ENCODE peak calls at places on chromosome 7, in ten cellular contexts. One of them, this sample, is unnamed.

GRCh38 chr7:127844707-127845331 is 186.4 kb downstream of the LRRC4 start:
- DNase-seq in breast epithelium: peak
- DNase-seq in prostate gland: peak
- DNase-seq in body of pancreas: peak
- DNase-seq in H1: no peak
- DNase-seq in uterus: peak
- DNase-seq in endothelial cell of umbilical vein: peak
- DNase-seq in IMR-90: peak
- DNase-seq in right lobe of liver: peak
- DNase-seq in spleen: no peak
- DNase-seq in this sample: no peak

GRCh38 chr7:133961724-133962123 is 165.4 kb upstream of the LRGUK start:
- DNase-seq in uterus: no peak
- DNase-seq in right lobe of liver: no peak
- DNase-seq in body of pancreas: no peak
- DNase-seq in breast epithelium: no peak
- DNase-seq in endothelial cell of umbilical vein: no peak
- DNase-seq in prostate gland: no peak
- DNase-seq in spleen: no peak
- DNase-seq in IMR-90: no peak
- DNase-seq in H1: no peak
- DNase-seq in this sample: no peak

GRCh38 chr7:143900230-143900766 is 1.7 kb downstream of the TCAF1 start:
- DNase-seq in body of pancreas: no peak
- DNase-seq in prostate gland: no peak
- DNase-seq in endothelial cell of umbilical vein: peak
- DNase-seq in spleen: no peak
- DNase-seq in IMR-90: peak
- DNase-seq in right lobe of liver: peak
- DNase-seq in breast epithelium: no peak
- DNase-seq in uterus: no peak
- DNase-seq in H1: no peak
- DNase-seq in this sample: no peak

GRCh38 chr7:84025332-84025927 is 169.2 kb downstream of the SEMA3A start:
- DNase-seq in breast epithelium: peak
- DNase-seq in prostate gland: no peak
- DNase-seq in IMR-90: peak
- DNase-seq in uterus: no peak
- DNase-seq in right lobe of liver: no peak
- DNase-seq in spleen: no peak
- DNase-seq in body of pancreas: no peak
- DNase-seq in endothelial cell of umbilical vein: peak
- DNase-seq in H1: no peak
- DNase-seq in this sample: no peak

GRCh38 chr7:108001759-108002725 is 919 bp downstream of the LAMB1 start:
- DNase-seq in IMR-90: peak
- DNase-seq in right lobe of liver: peak
- DNase-seq in spleen: no peak
- DNase-seq in breast epithelium: no peak
- DNase-seq in uterus: peak
- DNase-seq in prostate gland: no peak
- DNase-seq in H1: peak
- DNase-seq in body of pancreas: no peak
- DNase-seq in endothelial cell of umbilical vein: no peak
- DNase-seq in this sample: no peak

GRCh38 chr7:26083113-26083512 is 68.9 kb upstream of the NFE2L3 start:
- DNase-seq in breast epithelium: no peak
- DNase-seq in uterus: no peak
- DNase-seq in endothelial cell of umbilical vein: no peak
- DNase-seq in prostate gland: no peak
- DNase-seq in spleen: no peak
- DNase-seq in IMR-90: no peak
- DNase-seq in right lobe of liver: no peak
- DNase-seq in H1: no peak
- DNase-seq in body of pancreas: no peak
- DNase-seq in this sample: no peak

GRCh38 chr7:107327986-107328569 is 141.8 kb upstream of the GPR22 start:
- DNase-seq in body of pancreas: no peak
- DNase-seq in H1: no peak
- DNase-seq in endothelial cell of umbilical vein: no peak
- DNase-seq in uterus: no peak
- DNase-seq in spleen: no peak
- DNase-seq in right lobe of liver: no peak
- DNase-seq in prostate gland: no peak
- DNase-seq in IMR-90: peak
- DNase-seq in breast epithelium: no peak
- DNase-seq in this sample: no peak

GRCh38 chr7:18624436-18624835 is 128.9 kb downstream of the HDAC9 start:
- DNase-seq in endothelial cell of umbilical vein: no peak
- DNase-seq in prostate gland: no peak
- DNase-seq in H1: no peak
- DNase-seq in IMR-90: no peak
- DNase-seq in right lobe of liver: no peak
- DNase-seq in spleen: no peak
- DNase-seq in breast epithelium: no peak
- DNase-seq in body of pancreas: no peak
- DNase-seq in uterus: no peak
- DNase-seq in this sample: no peak

GRCh38 chr7:75595766-75596165 is 103.6 kb downstream of the SPDYE5 start:
- DNase-seq in H1: no peak
- DNase-seq in breast epithelium: no peak
- DNase-seq in prostate gland: no peak
- DNase-seq in endothelial cell of umbilical vein: no peak
- DNase-seq in IMR-90: no peak
- DNase-seq in body of pancreas: no peak
- DNase-seq in right lobe of liver: no peak
- DNase-seq in spleen: no peak
- DNase-seq in uterus: no peak
- DNase-seq in this sample: no peak

GRCh38 chr7:68078311-68078710 is 1081.7 kb downstream of the TYW1 start:
- DNase-seq in spleen: no peak
- DNase-seq in breast epithelium: no peak
- DNase-seq in prostate gland: no peak
- DNase-seq in IMR-90: no peak
- DNase-seq in right lobe of liver: no peak
- DNase-seq in body of pancreas: no peak
- DNase-seq in uterus: no peak
- DNase-seq in endothelial cell of umbilical vein: no peak
- DNase-seq in H1: no peak
- DNase-seq in this sample: no peak

GRCh38 chr7:30238721-30239441 is 45.5 kb upstream of the ZNRF2 start:
- DNase-seq in uterus: no peak
- DNase-seq in prostate gland: peak
- DNase-seq in breast epithelium: peak
- DNase-seq in endothelial cell of umbilical vein: peak
- DNase-seq in IMR-90: no peak
- DNase-seq in right lobe of liver: peak
- DNase-seq in body of pancreas: peak
- DNase-seq in spleen: no peak
- DNase-seq in H1: no peak
- DNase-seq in this sample: no peak

GRCh38 chr7:28536259-28536658 is 123.9 kb downstream of the CREB5 start:
- DNase-seq in uterus: peak
- DNase-seq in prostate gland: no peak
- DNase-seq in body of pancreas: no peak
- DNase-seq in breast epithelium: peak
- DNase-seq in H1: peak
- DNase-seq in spleen: no peak
- DNase-seq in endothelial cell of umbilical vein: no peak
- DNase-seq in right lobe of liver: no peak
- DNase-seq in IMR-90: peak
- DNase-seq in this sample: no peak

DNA sequence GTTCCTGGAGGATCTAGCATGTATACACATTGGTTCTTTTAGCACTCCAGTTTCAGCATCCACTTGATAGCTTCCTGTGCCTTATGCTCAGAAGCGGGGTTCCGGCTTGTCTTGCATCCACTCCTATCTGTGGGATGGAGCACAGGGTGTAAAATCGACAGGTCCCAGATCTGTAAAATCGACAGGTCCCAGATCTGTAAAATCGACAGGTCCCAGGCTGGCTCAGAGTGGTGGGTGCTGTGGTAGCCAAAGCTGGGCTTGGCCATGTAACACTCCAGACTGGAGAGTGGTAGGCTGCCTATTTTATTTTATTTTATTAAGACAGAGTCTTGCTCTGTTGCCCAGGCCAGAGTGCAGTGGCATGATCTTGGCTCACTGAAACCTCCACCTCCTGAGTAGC is 30.3 kb downstream of the HECW1 start:
- DNase-seq in uterus: no peak
- DNase-seq in spleen: no peak
- DNase-seq in breast epithelium: no peak
- DNase-seq in IMR-90: no peak
- DNase-seq in H1: no peak
- DNase-seq in body of pancreas: no peak
- DNase-seq in right lobe of liver: no peak
- DNase-seq in prostate gland: no peak
- DNase-seq in endothelial cell of umbilical vein: no peak
- DNase-seq in this sample: no peak
- TF ChIP-seq POLR2A in uterus: no peak
- TF ChIP-seq POLR2A in spleen: no peak
- TF ChIP-seq POLR2A in breast epithelium: no peak
- TF ChIP-seq POLR2A in IMR-90: no peak
- TF ChIP-seq POLR2A in H1: no peak
- TF ChIP-seq POLR2A in body of pancreas: no peak
- TF ChIP-seq POLR2A in right lobe of liver: no peak
- TF ChIP-seq POLR2A in prostate gland: no peak
- TF ChIP-seq POLR2A in endothelial cell of umbilical vein: no peak
- TF ChIP-seq POLR2A in this sample: no peak

GRCh38 chr7:9488555-9488954 is 1055.1 kb downstream of the NXPH1 start:
- DNase-seq in breast epithelium: no peak
- DNase-seq in body of pancreas: no peak
- DNase-seq in spleen: no peak
- DNase-seq in prostate gland: no peak
- DNase-seq in IMR-90: peak
- DNase-seq in H1: no peak
- DNase-seq in right lobe of liver: no peak
- DNase-seq in endothelial cell of umbilical vein: peak
- DNase-seq in uterus: no peak
- DNase-seq in this sample: no peak
- TF ChIP-seq POLR2A in breast epithelium: no peak
- TF ChIP-seq POLR2A in body of pancreas: no peak
- TF ChIP-seq POLR2A in spleen: no peak
- TF ChIP-seq POLR2A in prostate gland: no peak
- TF ChIP-seq POLR2A in IMR-90: no peak
- TF ChIP-seq POLR2A in H1: no peak
- TF ChIP-seq POLR2A in right lobe of liver: no peak
- TF ChIP-seq POLR2A in endothelial cell of umbilical vein: no peak
- TF ChIP-seq POLR2A in uterus: no peak
- TF ChIP-seq POLR2A in this sample: no peak

GRCh38 chr7:150811-151221 is 41.6 kb upstream of the FAM20C start:
- DNase-seq in body of pancreas: no peak
- DNase-seq in right lobe of liver: no peak
- DNase-seq in IMR-90: no peak
- DNase-seq in breast epithelium: no peak
- DNase-seq in prostate gland: no peak
- DNase-seq in uterus: peak
- DNase-seq in H1: no peak
- DNase-seq in endothelial cell of umbilical vein: no peak
- DNase-seq in spleen: peak
- DNase-seq in this sample: no peak

GRCh38 chr7:152647-153046 is 39.7 kb upstream of the FAM20C start:
- DNase-seq in breast epithelium: no peak
- DNase-seq in spleen: peak
- DNase-seq in right lobe of liver: no peak
- DNase-seq in prostate gland: no peak
- DNase-seq in H1: no peak
- DNase-seq in body of pancreas: no peak
- DNase-seq in IMR-90: no peak
- DNase-seq in endothelial cell of umbilical vein: no peak
- DNase-seq in uterus: no peak
- DNase-seq in this sample: no peak

GRCh38 chr7:148543-148931 is 43.8 kb upstream of the FAM20C start:
- DNase-seq in right lobe of liver: no peak
- DNase-seq in IMR-90: no peak
- DNase-seq in body of pancreas: no peak
- DNase-seq in prostate gland: no peak
- DNase-seq in H1: no peak
- DNase-seq in breast epithelium: no peak
- DNase-seq in uterus: no peak
- DNase-seq in endothelial cell of umbilical vein: no peak
- DNase-seq in spleen: no peak
- DNase-seq in this sample: no peak

GRCh38 chr7:145863-146262 is 46.5 kb upstream of the FAM20C start:
- DNase-seq in H1: no peak
- DNase-seq in IMR-90: no peak
- DNase-seq in body of pancreas: no peak
- DNase-seq in endothelial cell of umbilical vein: no peak
- DNase-seq in right lobe of liver: no peak
- DNase-seq in spleen: no peak
- DNase-seq in prostate gland: no peak
- DNase-seq in uterus: no peak
- DNase-seq in breast epithelium: no peak
- DNase-seq in this sample: no peak

DNA sequence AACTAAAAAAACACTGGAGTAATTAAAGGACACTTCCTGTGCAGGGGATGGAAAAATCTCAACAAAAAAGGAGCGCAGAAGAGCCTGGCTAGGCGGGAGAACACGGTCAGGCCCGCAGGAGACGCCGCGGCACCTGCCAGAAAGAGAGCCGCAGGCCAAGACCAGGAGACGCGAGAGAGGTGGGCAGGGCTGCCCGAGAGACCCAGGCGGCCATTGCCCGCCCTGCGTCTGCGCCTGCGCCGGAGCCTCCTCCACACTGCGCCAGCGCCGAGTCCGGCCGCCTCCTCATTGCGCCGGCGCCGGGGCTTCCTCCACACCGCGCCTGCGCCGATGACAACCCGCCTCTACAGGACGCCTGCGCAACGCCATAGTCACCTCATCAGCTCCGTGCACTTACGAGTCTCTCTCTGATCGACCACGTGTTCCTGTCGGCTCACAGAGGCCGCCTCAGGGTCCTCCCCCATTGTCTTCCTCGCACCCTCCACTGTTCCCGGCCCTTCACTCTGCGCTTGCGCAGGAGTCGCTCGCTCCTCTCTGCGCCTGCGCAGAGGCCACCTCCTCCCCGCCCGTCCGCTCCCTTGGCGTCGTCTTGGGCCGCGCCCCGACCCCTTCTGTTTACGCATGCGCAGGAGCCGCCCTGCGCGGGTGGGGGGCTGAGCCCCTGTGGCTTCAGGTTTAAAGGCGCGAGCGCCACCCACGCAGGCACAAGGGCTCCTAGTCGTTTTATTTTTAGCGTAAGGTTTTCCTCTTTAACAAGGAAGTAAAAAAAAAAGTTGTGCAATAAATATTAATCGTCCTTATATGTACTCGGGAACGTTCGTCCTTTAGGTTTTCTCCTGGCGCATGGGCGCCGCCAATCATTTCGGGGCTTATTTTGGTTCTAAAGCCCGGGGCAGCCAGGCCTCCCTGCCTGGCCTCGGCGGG is 43.2 kb upstream of the FAM20C start:
- DNase-seq in IMR-90: peak
- DNase-seq in prostate gland: peak
- DNase-seq in endothelial cell of umbilical vein: peak
- DNase-seq in breast epithelium: peak
- DNase-seq in spleen: peak
- DNase-seq in H1: peak
- DNase-seq in uterus: peak
- DNase-seq in right lobe of liver: peak
- DNase-seq in body of pancreas: peak
- DNase-seq in this sample: peak
- TF ChIP-seq POLR2A in IMR-90: peak
- TF ChIP-seq POLR2A in prostate gland: peak
- TF ChIP-seq POLR2A in endothelial cell of umbilical vein: peak
- TF ChIP-seq POLR2A in breast epithelium: peak
- TF ChIP-seq POLR2A in spleen: peak
- TF ChIP-seq POLR2A in H1: peak
- TF ChIP-seq POLR2A in uterus: peak
- TF ChIP-seq POLR2A in right lobe of liver: peak
- TF ChIP-seq POLR2A in body of pancreas: peak
- TF ChIP-seq POLR2A in this sample: peak

GRCh38 chr7:151237244-151238189 is 5.2 kb downstream of the CHPF2 start:
- DNase-seq in prostate gland: no peak
- DNase-seq in H1: no peak
- DNase-seq in spleen: peak
- DNase-seq in right lobe of liver: no peak
- DNase-seq in uterus: no peak
- DNase-seq in IMR-90: no peak
- DNase-seq in breast epithelium: no peak
- DNase-seq in body of pancreas: no peak
- DNase-seq in endothelial cell of umbilical vein: no peak
- DNase-seq in this sample: no peak
- TF ChIP-seq POLR2A in prostate gland: no peak
- TF ChIP-seq POLR2A in H1: no peak
- TF ChIP-seq POLR2A in spleen: no peak
- TF ChIP-seq POLR2A in right lobe of liver: no peak
- TF ChIP-seq POLR2A in uterus: no peak
- TF ChIP-seq POLR2A in IMR-90: no peak
- TF ChIP-seq POLR2A in breast epithelium: no peak
- TF ChIP-seq POLR2A in body of pancreas: no peak
- TF ChIP-seq POLR2A in endothelial cell of umbilical vein: no peak
- TF ChIP-seq POLR2A in this sample: no peak

This sample was measured in GM12892.